ENCODE peak calls at places on chromosomes 7 and 10, in eight cellular contexts. J, I, N, R, X, D, L and P are unnamed samples. For H3K4me1, the result is how much of the 10 kb centered on the place peaks cover.

GRCh38 chr10:4474829-4475228 is 351.2 kb upstream of the AKR1E2 start:
- DNase-seq in J (no peak), I (no peak), N (no peak), R (no peak), X (no peak), D (peak), L (no peak), P (no peak)

GRCh38 chr10:21754410-21755011 is 220.5 kb downstream of the MLLT10 start:
- DNase-seq in J (peak), I (no peak), N (no peak), R (no peak), X (no peak), D (no peak), L (no peak), P (no peak)

GRCh38 chr10:69048103-69048502 is 39.8 kb upstream of the SRGN start:
- DNase-seq in J (peak), I (peak), N (no peak), R (no peak), X (peak), D (no peak), L (no peak), P (peak)

GRCh38 chr10:28996947-28997551 is 291.8 kb upstream of the LYZL1 start:
- DNase-seq in J (no peak), I (no peak), N (no peak), R (no peak), X (no peak), D (peak), L (no peak), P (no peak)

GRCh38 chr10:30865141-30865926 is 166.3 kb downstream of the ZNF438 start:
- DNase-seq in J (peak), I (no peak), N (no peak), R (no peak), X (no peak), D (peak), L (no peak), P (no peak)

GRCh38 chr10:102421645-102422585 is 1.3 kb downstream of the FBXL15 start:
- DNase-seq in J (no peak), I (no peak), N (peak), R (no peak), X (no peak), D (no peak), L (no peak), P (peak)

GRCh38 chr10:68172324-68172723 is 59.6 kb downstream of the ATOH7 start:
- DNase-seq in J (no peak), I (no peak), N (no peak), R (no peak), X (no peak), D (no peak), L (no peak), P (no peak)

GRCh38 chr10:5592070-5592469 is 67.3 kb downstream of the CALML3 start:
- DNase-seq in J (no peak), I (no peak), N (no peak), R (no peak), X (no peak), D (no peak), L (no peak), P (peak)

GRCh38 chr10:23384364-23384763 is 39.8 kb upstream of the C10orf67 start:
- DNase-seq in J (peak), I (no peak), N (no peak), R (no peak), X (no peak), D (peak), L (no peak), P (no peak)

GRCh38 chr10:3197354-3198003 is 24.9 kb upstream of the PITRM1 start:
- DNase-seq in J (peak), I (peak), N (peak), R (peak), X (peak), D (peak), L (no peak), P (peak)

GRCh38 chr7:108203433-108204002 is 73.4 kb upstream of the LAMB4 start:
- DNase-seq in J (no peak), I (no peak), N (no peak), R (no peak), X (no peak), D (no peak), L (no peak), P (no peak)

GRCh38 chr7:2152646-2153045 is 80.1 kb downstream of the MAD1L1 start:
- DNase-seq in J (no peak), I (no peak), N (no peak), R (no peak), X (no peak), D (no peak), L (no peak), P (no peak)

GRCh38 chr7:129771201-129771927 is 159.8 kb downstream of the NRF1 start:
- DNase-seq in J (no peak), I (no peak), N (no peak), R (no peak), X (no peak), D (no peak), L (no peak), P (no peak)

GRCh38 chr7:51175316-51175991 is 141.2 kb downstream of the COBL start:
- DNase-seq in J (no peak), I (no peak), N (no peak), R (no peak), X (no peak), D (no peak), L (no peak), P (no peak)

GRCh38 chr7:135320277-135320676 is 86.6 kb downstream of the STRA8 start:
- DNase-seq in J (peak), I (peak), N (peak), R (no peak), X (peak), D (peak), L (no peak), P (peak)

GRCh38 chr7:18356195-18356645 is 139.3 kb upstream of the HDAC9 start:
- DNase-seq in J (peak), I (no peak), N (no peak), R (no peak), X (no peak), D (peak), L (no peak), P (no peak)

GRCh38 chr10:5479481-5480161 is 19.7 kb downstream of the CALML5 start:
- DNase-seq in J (no peak), I (no peak), N (no peak), R (no peak), X (no peak), D (no peak), L (no peak), P (no peak)

GRCh38 chr10:7184660-7185366 is 226.0 kb downstream of the SFMBT2 start:
- DNase-seq in J (no peak), I (no peak), N (no peak), R (no peak), X (no peak), D (no peak), L (no peak), P (no peak)

GRCh38 chr10:126160971-126161630 is 227.2 kb downstream of the ADAM12 start:
- DNase-seq in J (peak), I (no peak), N (no peak), R (no peak), X (no peak), D (no peak), L (no peak), P (no peak)

GRCh38 chr7:134777908-134778580 is 1.4 kb upstream of the CALD1 start:
- DNase-seq in J (peak), I (no peak), N (no peak), R (no peak), X (no peak), D (no peak), L (no peak), P (no peak)

GRCh38 chr10:100370976-100371706 is 24.1 kb downstream of the SCD start:
- DNase-seq in J (peak), I (peak), N (peak), R (peak), X (peak), D (peak), L (no peak), P (peak)

GRCh38 chr7:18796216-18796615 is 300.7 kb downstream of the HDAC9 start:
- DNase-seq in J (no peak), I (no peak), N (no peak), R (no peak), X (no peak), D (no peak), L (no peak), P (no peak)

GRCh38 chr10:22503315-22504090 is 158.2 kb downstream of the SPAG6 start:
- DNase-seq in J (no peak), I (no peak), N (no peak), R (no peak), X (no peak), D (peak), L (no peak), P (no peak)

GRCh38 chr10:13450078-13450477 is 78.7 kb downstream of the BEND7 start:
- DNase-seq in J (peak), I (no peak), N (no peak), R (no peak), X (no peak), D (peak), L (no peak), P (no peak)

GRCh38 chr10:96683710-96684109 is 36.6 kb downstream of the PIK3AP1 start:
- DNase-seq in J (no peak), I (no peak), N (no peak), R (no peak), X (no peak), D (no peak), L (no peak), P (no peak)

GRCh38 chr7:78363866-78364265 is 565.3 kb downstream of the PHTF2 start:
- DNase-seq in J (no peak), I (no peak), N (no peak), R (no peak), X (no peak), D (no peak), L (no peak), P (no peak)

GRCh38 chr10:68900427-68901105 is 549 bp upstream of the DDX50 start:
- DNase-seq in J (no peak), I (no peak), N (no peak), R (no peak), X (peak), D (peak), L (no peak), P (peak)

GRCh38 chr10:109247819-109248218 is 675.5 kb downstream of the XPNPEP1 start:
- DNase-seq in J (no peak), I (no peak), N (no peak), R (no peak), X (no peak), D (no peak), L (no peak), P (no peak)
- H3K27ac ChIP-seq in J (no peak), I (no peak), N (no peak), R (no peak), X (no peak), D (no peak), L (no peak), P (no peak)

GRCh38 chr7:127389321-127389720 is 3.2 kb downstream of the ZNF800 start:
- DNase-seq in J (no peak), I (no peak), N (no peak), R (no peak), X (no peak), D (no peak), L (no peak), P (no peak)
- H3K4me1 ChIP-seq in J (under half), I (half or more), N (under half), R (half or more), X (under half), D (under half), L (under half), P (half or more)

GRCh38 chr7:151793991-151794507 is 82.9 kb downstream of the PRKAG2 start:
- DNase-seq in J (no peak), I (no peak), N (no peak), R (no peak), X (no peak), D (no peak), L (no peak), P (no peak)

GRCh38 chr7:151796091-151796870 is 80.6 kb downstream of the PRKAG2 start:
- DNase-seq in J (no peak), I (no peak), N (no peak), R (no peak), X (peak), D (peak), L (no peak), P (peak)

GRCh38 chr7:151795168-151795754 is 81.7 kb downstream of the PRKAG2 start:
- DNase-seq in J (no peak), I (no peak), N (no peak), R (no peak), X (no peak), D (no peak), L (no peak), P (no peak)

GRCh38 chr7:151793531-151793935 is 83.4 kb downstream of the PRKAG2 start:
- DNase-seq in J (peak), I (no peak), N (peak), R (no peak), X (peak), D (no peak), L (no peak), P (peak)

GRCh38 chr7:151794508-151795167 is 82.3 kb downstream of the PRKAG2 start:
- DNase-seq in J (no peak), I (no peak), N (no peak), R (no peak), X (no peak), D (peak), L (no peak), P (no peak)
- TF ChIP-seq CTCF in J (no peak), I (no peak), N (no peak), R (no peak), X (no peak), D (no peak), L (no peak), P (no peak)

DNA sequence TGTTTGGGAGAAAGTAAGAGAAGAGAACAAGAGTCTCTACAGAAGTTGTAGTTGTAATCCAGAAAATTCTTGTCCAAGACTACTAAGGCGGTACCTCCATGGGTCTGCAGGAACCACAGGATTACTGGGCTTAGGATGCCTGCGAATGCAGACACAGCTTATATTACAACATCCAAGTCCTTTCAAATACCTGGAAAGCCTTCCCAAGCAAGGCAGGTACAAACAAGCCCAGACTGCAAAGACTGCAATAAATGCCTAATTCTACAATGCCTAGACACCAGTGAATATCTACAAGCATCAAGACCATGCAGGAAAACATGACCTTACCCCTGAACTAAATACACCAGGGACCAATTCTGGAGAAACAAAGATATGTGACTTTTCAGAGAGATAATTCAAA is 178.2 kb downstream of the ARL4A start:
- DNase-seq in J (no peak), I (no peak), N (no peak), R (no peak), X (no peak), D (no peak), L (no peak), P (no peak)
- H3K27ac ChIP-seq in J (no peak), I (no peak), N (no peak), R (no peak), X (no peak), D (no peak), L (no peak), P (no peak)

GRCh38 chr7:142439739-142440138 is 181.9 kb upstream of the PRSS58 start:
- DNase-seq in J (no peak), I (no peak), N (no peak), R (no peak), X (no peak), D (no peak), L (no peak), P (no peak)

GRCh38 chr7:142438923-142439515 is 181.2 kb upstream of the PRSS58 start:
- DNase-seq in J (peak), I (no peak), N (no peak), R (no peak), X (no peak), D (peak), L (no peak), P (no peak)

GRCh38 chr7:142440219-142441073 is 182.6 kb upstream of the PRSS58 start:
- DNase-seq in J (peak), I (no peak), N (no peak), R (no peak), X (no peak), D (peak), L (no peak), P (no peak)

GRCh38 chr7:142436601-142437000 is 178.7 kb upstream of the PRSS58 start:
- DNase-seq in J (no peak), I (no peak), N (no peak), R (no peak), X (no peak), D (peak), L (no peak), P (no peak)

GRCh38 chr7:142438235-142438922 is 180.5 kb upstream of the PRSS58 start:
- DNase-seq in J (peak), I (no peak), N (peak), R (no peak), X (no peak), D (peak), L (no peak), P (no peak)
- H3K4me1 ChIP-seq in J (under half), I (under half), N (under half), R (under half), X (under half), D (under half), L (under half), P (under half)

GRCh38 chr10:116437076-116437692 is 9.5 kb downstream of the PNLIPRP3 start:
- DNase-seq in J (no peak), I (no peak), N (no peak), R (no peak), X (no peak), D (no peak), L (no peak), P (no peak)
- TF ChIP-seq CTCF in J (no peak), I (no peak), N (no peak), R (no peak), X (no peak), D (no peak), L (no peak), P (no peak)

GRCh38 chr7:123112833-123113232 is 86.9 kb downstream of the SLC13A1 start:
- DNase-seq in J (no peak), I (no peak), N (no peak), R (no peak), X (no peak), D (no peak), L (no peak), P (no peak)
- H3K27ac ChIP-seq in J (no peak), I (no peak), N (no peak), R (no peak), X (no peak), D (no peak), L (no peak), P (no peak)

DNA sequence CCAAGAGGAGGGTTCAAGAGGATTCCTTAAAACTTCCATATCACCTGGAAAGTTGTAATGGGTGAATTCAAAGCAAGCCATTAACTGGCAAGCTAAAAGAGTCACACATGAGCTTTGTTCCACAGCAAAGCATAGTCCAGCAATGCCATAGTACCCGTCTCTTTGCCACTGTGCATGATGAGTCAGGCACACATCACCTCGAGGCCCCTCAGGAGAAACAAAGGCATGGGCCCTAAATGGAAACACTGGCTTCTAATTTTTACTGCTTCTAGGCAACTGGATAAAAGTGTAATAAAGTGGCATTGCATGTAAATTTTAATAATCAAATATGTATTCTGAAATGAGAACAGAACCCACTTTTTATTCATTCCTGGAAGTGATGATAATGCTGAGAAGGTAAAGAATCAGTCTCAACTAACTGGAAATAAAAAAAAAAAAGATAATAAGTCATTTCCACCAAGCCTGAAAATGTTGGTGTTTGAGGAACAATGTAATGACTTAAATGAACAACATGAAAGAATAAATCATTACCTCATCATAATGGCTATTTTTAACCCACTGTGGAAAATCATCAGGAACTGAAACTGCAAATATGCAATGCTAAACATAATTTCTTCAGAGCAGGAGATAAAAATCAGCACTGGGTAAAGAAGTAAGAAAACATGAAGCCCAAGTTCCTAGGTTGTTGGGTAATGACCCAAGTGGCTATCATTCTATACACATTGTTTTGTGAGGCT is 104.9 kb downstream of the CDK6 start:
- DNase-seq in J (peak), I (no peak), N (no peak), R (no peak), X (no peak), D (peak), L (no peak), P (no peak)
- H3K4me1 ChIP-seq in J (under half), I (under half), N (under half), R (under half), X (under half), D (under half), L (under half), P (under half)

DNA sequence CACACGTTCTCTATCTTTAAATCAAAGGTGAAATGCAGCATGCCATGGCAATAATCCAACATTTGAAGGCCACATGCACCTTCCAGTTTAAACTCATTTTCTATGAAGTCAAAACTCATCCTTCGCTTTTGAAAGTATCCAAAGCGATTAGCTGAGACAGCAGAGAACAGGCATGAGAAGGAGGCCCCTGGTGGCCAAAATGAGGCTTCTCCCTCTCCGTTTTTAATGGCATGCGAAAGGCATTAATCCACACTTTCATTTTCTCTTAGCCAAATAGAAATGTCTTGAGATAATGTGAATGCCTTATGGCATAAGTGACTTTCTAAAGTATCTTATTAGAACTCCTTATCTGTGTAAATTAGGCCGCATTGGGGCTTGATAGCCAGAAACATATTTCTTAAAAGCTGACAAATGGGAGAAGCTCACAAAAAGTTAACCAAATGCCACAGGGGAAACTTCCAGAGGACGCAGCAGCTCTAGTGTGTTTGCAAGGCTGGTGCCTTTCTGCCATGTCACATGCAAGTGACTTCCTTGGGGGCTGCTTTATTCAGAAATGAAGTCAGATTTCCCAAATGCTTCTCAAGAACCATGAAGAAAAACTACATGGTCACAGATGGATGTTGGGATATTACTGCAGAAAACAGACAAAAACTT is 1189.6 kb downstream of the SORCS1 start:
- DNase-seq in J (peak), I (peak), N (peak), R (no peak), X (no peak), D (no peak), L (no peak), P (no peak)
- TF ChIP-seq CTCF in J (peak), I (peak), N (peak), R (no peak), X (peak), D (peak), L (peak), P (peak)

DNA sequence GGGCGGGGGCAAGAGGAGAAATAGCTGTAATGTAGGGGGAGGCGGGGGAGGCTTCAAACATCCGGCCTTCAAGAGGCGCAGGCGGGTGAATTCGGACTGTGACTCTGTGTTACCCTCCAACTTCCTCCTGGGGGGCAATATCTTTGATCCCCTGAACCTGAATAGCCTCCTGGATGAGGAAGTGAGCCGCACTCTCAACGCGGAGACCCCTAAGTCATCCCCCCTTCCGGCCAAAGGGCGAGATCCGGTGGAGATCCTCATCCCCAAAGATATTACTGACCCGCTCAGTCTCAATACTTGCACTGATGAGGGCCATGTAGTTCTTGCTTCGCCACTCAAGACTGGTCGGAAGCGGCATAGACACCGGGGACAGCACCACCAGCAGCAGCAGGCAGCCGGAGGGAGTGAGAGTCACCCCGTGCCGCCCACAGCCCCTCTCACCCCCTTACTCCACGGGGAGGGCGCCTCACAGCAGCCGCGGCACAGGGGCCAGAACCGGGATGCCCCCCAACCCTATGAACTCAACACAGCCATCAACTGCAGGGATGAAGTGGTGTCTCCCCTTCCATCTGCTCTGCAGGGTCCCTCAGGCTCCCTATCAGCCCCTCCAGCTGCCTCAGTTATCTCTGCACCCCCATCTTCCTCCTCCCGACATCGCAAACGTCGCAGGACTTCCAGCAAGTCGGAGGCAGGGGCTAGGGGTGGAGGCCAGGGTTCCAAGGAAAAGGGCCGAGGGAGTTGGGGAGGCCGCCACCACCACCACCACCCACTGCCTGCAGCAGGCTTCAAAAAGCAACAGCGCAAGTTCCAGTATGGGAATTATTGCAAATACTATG is 1.0 kb downstream of the MEPCE start:
- DNase-seq in J (peak), I (no peak), N (peak), R (no peak), X (no peak), D (peak), L (no peak), P (peak)
- H3K27ac ChIP-seq in J (peak), I (peak), N (peak), R (peak), X (peak), D (peak), L (peak), P (peak)